ENCODE peak calls at places on chromosome 1, in four cellular contexts. O is NCI-H1694, I is M059J, K is GM12891. Z is an unnamed sample.

GRCh38 chr1:92439291-92439690 is 47.4 kb downstream of the GFI1 start:
- DNase-seq in O (no peak), K (no peak), I (no peak), Z (peak; percentile 45)

GRCh38 chr1:23618586-23619083 is 59.3 kb upstream of the ID3 start:
- DNase-seq in I (no peak), O (no peak), K (no peak), Z (no peak)

GRCh38 chr1:24321150-24321549 is 2.0 kb downstream of the GRHL3 start:
- DNase-seq in O (no peak), I (no peak), K (no peak), Z (peak; percentile 69)

GRCh38 chr1:97925982-97926708 is 5.3 kb upstream of the DPYD start:
- DNase-seq in K (no peak), O (no peak), I (no peak), Z (peak; percentile 44)

GRCh38 chr1:152397474-152397873 is 16.6 kb downstream of the CRNN start:
- DNase-seq in K (no peak), O (no peak), I (peak; percentile 12), Z (no peak)

GRCh38 chr1:25063591-25064416 is 133.7 kb upstream of the RUNX3 start:
- DNase-seq in I (peak; percentile 84), O (no peak), K (no peak), Z (no peak)

GRCh38 chr1:205319081-205320018 is 2.2 kb downstream of the NUAK2 start:
- DNase-seq in K (no peak), I (peak; percentile 89), O (no peak), Z (peak; percentile 49)

GRCh38 chr1:221708987-221709386 is 32.9 kb downstream of the DUSP10 start:
- DNase-seq in K (no peak), I (peak; percentile 86), O (peak; percentile 7), Z (peak; percentile 62)

GRCh38 chr1:27306892-27307850 is 14.8 kb upstream of the TMEM222 start:
- DNase-seq in I (no peak), K (no peak), O (no peak), Z (no peak)

GRCh38 chr1:157030728-157031127 is 14.8 kb downstream of the ARHGEF11 start:
- DNase-seq in K (no peak), O (no peak), I (no peak), Z (no peak)

GRCh38 chr1:27451346-27451745 is 38.6 kb downstream of the WASF2 start:
- DNase-seq in K (no peak), O (no peak), I (no peak), Z (no peak)

GRCh38 chr1:95033843-95034242 is 38.9 kb downstream of the ALG14 start:
- DNase-seq in K (no peak), I (no peak), O (no peak), Z (no peak)

GRCh38 chr1:51928896-51929295 is 50.4 kb upstream of the NRDC start:
- DNase-seq in I (peak; percentile 26), O (no peak), K (no peak), Z (no peak)

GRCh38 chr1:2190491-2190976 is 4.0 kb downstream of the FAAP20 start:
- DNase-seq in K (no peak), O (no peak), I (no peak), Z (no peak)

GRCh38 chr1:62131093-62131725 is 63.4 kb upstream of the L1TD1 start:
- DNase-seq in I (peak; percentile 62), K (peak; percentile 35), O (peak; percentile 68), Z (peak; percentile 57)

GRCh38 chr1:94081566-94082344 is 39.2 kb downstream of the ABCA4 start:
- DNase-seq in O (no peak), K (no peak), I (peak; percentile 87), Z (no peak)

GRCh38 chr1:82893712-82894111 is 1093.0 kb downstream of the ADGRL2 start:
- DNase-seq in I (no peak), O (peak; percentile 70), K (no peak), Z (no peak)

GRCh38 chr1:246506440-246506784 is 667 bp downstream of the SMYD3 start:
- DNase-seq in K (no peak), I (no peak), O (no peak), Z (no peak)

GRCh38 chr1:112046630-112047029 is 57.2 kb upstream of the KCND3 start:
- DNase-seq in K (no peak), O (no peak), I (no peak), Z (no peak)

GRCh38 chr1:234963904-234964702 is 164.5 kb downstream of the TOMM20 start:
- DNase-seq in I (no peak), O (no peak), K (no peak), Z (no peak)

GRCh38 chr1:5688479-5689077 is 303.6 kb downstream of the NPHP4 start:
- DNase-seq in K (no peak), O (no peak), I (no peak), Z (no peak)

GRCh38 chr1:87113313-87113712 is 198.9 kb downstream of the HS2ST1 start:
- DNase-seq in K (no peak), O (no peak), I (peak; percentile 93), Z (no peak)

GRCh38 chr1:8903908-8904650 is 25.6 kb upstream of the ENO1 start:
- DNase-seq in O (no peak), I (peak; percentile 100), K (no peak), Z (no peak)

GRCh38 chr1:115755436-115756370 is 12.8 kb downstream of the CASQ2 start:
- DNase-seq in O (no peak), I (no peak), K (no peak), Z (no peak)

GRCh38 chr1:212718499-212718898 is 18.9 kb upstream of the BATF3 start:
- DNase-seq in O (no peak), K (no peak), I (peak; percentile 22), Z (no peak)

GRCh38 chr1:5878938-5879337 is 113.3 kb downstream of the NPHP4 start:
- DNase-seq in O (no peak), K (no peak), I (no peak), Z (no peak)

Z was measured in activated CD8-positive, alpha-beta memory T cell treated with anti-CD3 and anti-CD28 coated beads, Interleukin-2, amount 10 ng/mL, durations not matched to agents 7 days and 5 days.